ENCODE peak calls at places on chromosome 15, in nine cellular contexts. S is NCI-H187; M is NCI-H1092 treated with DMSO at 0.1 percent for 48 hours; J is aorta; A is T-helper 17 cell; Y is choroid plexus epithelial cell; U is heart right ventricle; Q is non-pigmented ciliary epithelial cell; N is central memory CD8-positive, alpha-beta T cell. I is an unnamed sample.

GRCh38 chr15:63403254-63403945 is 21.8 kb upstream of the CA12 start:
- DNase-seq in S (no peak), M (no peak), J (no peak), A (no peak), Y (no peak), U (no peak), Q (no peak), N (no peak), I (no peak)

GRCh38 chr15:92954578-92954977 is 54.5 kb downstream of the CHD2 start:
- DNase-seq in S (no peak), M (no peak), J (no peak), A (no peak), Y (peak), U (no peak), Q (no peak), N (no peak), I (peak)

GRCh38 chr15:34708422-34708821 is 46.4 kb downstream of the GJD2 start:
- DNase-seq in S (no peak), M (peak), J (no peak), A (no peak), Y (peak), U (no peak), Q (no peak), N (no peak), I (peak)

GRCh38 chr15:90576711-90577389 is 47.1 kb downstream of the CRTC3 start:
- DNase-seq in S (no peak), M (no peak), J (no peak), A (no peak), Y (no peak), U (no peak), Q (no peak), N (no peak), I (no peak)

GRCh38 chr15:96181873-96182301 is 148.6 kb upstream of the NR2F2 start:
- DNase-seq in S (no peak), M (no peak), J (peak), A (no peak), Y (peak), U (peak), Q (peak), N (no peak), I (no peak)

GRCh38 chr15:39243396-39243795 is 337.5 kb upstream of the THBS1 start:
- DNase-seq in S (no peak), M (no peak), J (no peak), A (no peak), Y (no peak), U (no peak), Q (no peak), N (no peak), I (no peak)

GRCh38 chr15:84588053-84588874 is 12.5 kb upstream of the ZSCAN2 start:
- DNase-seq in S (peak), M (peak), J (peak), A (peak), Y (peak), U (peak), Q (no peak), N (peak), I (peak)

GRCh38 chr15:73127302-73127936 is 75.2 kb downstream of the NEO1 start:
- DNase-seq in S (no peak), M (no peak), J (no peak), A (peak), Y (peak), U (peak), Q (no peak), N (no peak), I (peak)

GRCh38 chr15:70741107-70741511 is 22.2 kb downstream of the UACA start:
- DNase-seq in S (no peak), M (no peak), J (peak), A (no peak), Y (peak), U (peak), Q (peak), N (no peak), I (peak)

GRCh38 chr15:78934063-78935023 is 10.5 kb downstream of the CTSH start:
- DNase-seq in S (no peak), M (peak), J (peak), A (no peak), Y (peak), U (peak), Q (no peak), N (no peak), I (no peak)

GRCh38 chr15:74050835-74051234 is 31.5 kb downstream of the GOLGA6A start:
- DNase-seq in S (no peak), M (no peak), J (peak), A (no peak), Y (no peak), U (no peak), Q (no peak), N (no peak), I (no peak)

GRCh38 chr15:58019503-58020376 is 45.8 kb downstream of the ALDH1A2 start:
- DNase-seq in S (no peak), M (no peak), J (no peak), A (no peak), Y (peak), U (no peak), Q (no peak), N (no peak), I (peak)

GRCh38 chr15:68653031-68653635 is 74.3 kb downstream of the CORO2B start:
- DNase-seq in S (no peak), M (no peak), J (no peak), A (no peak), Y (no peak), U (no peak), Q (no peak), N (no peak), I (no peak)

GRCh38 chr15:91891788-91892187 is 38.3 kb downstream of the SLCO3A1 start:
- DNase-seq in S (no peak), M (peak), J (no peak), A (no peak), Y (no peak), U (peak), Q (no peak), N (no peak), I (no peak)

GRCh38 chr15:23823508-23823907 is 136.4 kb upstream of the NDN start:
- DNase-seq in S (no peak), M (no peak), J (no peak), A (no peak), Y (no peak), U (no peak), Q (no peak), N (no peak), I (no peak)

GRCh38 chr15:79057050-79057449 is 33.5 kb downstream of the RASGRF1 start:
- DNase-seq in S (no peak), M (no peak), J (no peak), A (no peak), Y (no peak), U (no peak), Q (no peak), N (no peak), I (no peak)

GRCh38 chr15:85828869-85829268 is 34.1 kb upstream of the KLHL25 start:
- DNase-seq in S (no peak), M (no peak), J (no peak), A (no peak), Y (no peak), U (no peak), Q (no peak), N (no peak), I (no peak)

GRCh38 chr15:34588046-34588674 is 4.7 kb upstream of the GOLGA8B start:
- DNase-seq in S (no peak), M (peak), J (peak), A (peak), Y (peak), U (peak), Q (peak), N (peak), I (peak)

GRCh38 chr15:80095511-80095910 is 36.0 kb downstream of the ZFAND6 start:
- DNase-seq in S (no peak), M (no peak), J (no peak), A (no peak), Y (no peak), U (no peak), Q (no peak), N (no peak), I (no peak)

GRCh38 chr15:67925182-67925581 is 85.3 kb upstream of the RNU6-1 start:
- DNase-seq in S (no peak), M (no peak), J (no peak), A (no peak), Y (no peak), U (no peak), Q (no peak), N (no peak), I (no peak)

GRCh38 chr15:66714543-66714981 is 12.5 kb downstream of the SMAD6 start:
- DNase-seq in S (no peak), M (no peak), J (no peak), A (no peak), Y (peak), U (no peak), Q (no peak), N (no peak), I (peak)

GRCh38 chr15:77375133-77375532 is 44.8 kb downstream of the PEAK1 start:
- DNase-seq in S (no peak), M (no peak), J (no peak), A (no peak), Y (no peak), U (no peak), Q (no peak), N (no peak), I (no peak)

GRCh38 chr15:96585634-96586386 is 255.3 kb downstream of the NR2F2 start:
- DNase-seq in S (no peak), M (no peak), J (no peak), A (no peak), Y (peak), U (no peak), Q (no peak), N (no peak), I (peak)

GRCh38 chr15:39642011-39642640 is 61.2 kb downstream of the THBS1 start:
- DNase-seq in S (no peak), M (no peak), J (no peak), A (no peak), Y (peak), U (no peak), Q (no peak), N (no peak), I (peak)

GRCh38 chr15:90340345-90340744 is 11.7 kb upstream of the ZNF774 start:
- DNase-seq in S (peak), M (no peak), J (no peak), A (no peak), Y (no peak), U (no peak), Q (no peak), N (no peak), I (no peak)

GRCh38 chr15:72306211-72306785 is 13.7 kb downstream of the CELF6 start:
- DNase-seq in S (peak), M (no peak), J (peak), A (peak), Y (peak), U (no peak), Q (no peak), N (peak), I (peak)

GRCh38 chr15:51004103-51004536 is 90.6 kb downstream of the TNFAIP8L3 start:
- DNase-seq in S (no peak), M (no peak), J (no peak), A (no peak), Y (peak), U (no peak), Q (no peak), N (no peak), I (peak)

GRCh38 chr15:72397780-72398179 is 325 bp upstream of the TMEM202 start:
- DNase-seq in S (no peak), M (no peak), J (no peak), A (no peak), Y (no peak), U (no peak), Q (no peak), N (no peak), I (no peak)

GRCh38 chr15:42094512-42094963 is at the start of gene PLA2G4D:
- DNase-seq in S (peak), M (peak), J (no peak), A (no peak), Y (no peak), U (no peak), Q (no peak), N (no peak), I (no peak)